ENCODE peak calls at places on chromosomes 13 and 19, in ten cellular contexts. One of them, this sample, is unnamed.

GRCh38 chr13:21320642-21321034 is 138.5 kb downstream of the ZDHHC20 start:
- DNase-seq in effector memory CD4-positive, alpha-beta T cell: no peak
- DNase-seq in thyroid gland: no peak
- DNase-seq in brain microvascular endothelial cell: no peak
- DNase-seq in uterus: no peak
- DNase-seq in substantia nigra: no peak
- DNase-seq in RWPE1: no peak
- DNase-seq in transverse colon: no peak
- DNase-seq in tibial nerve: no peak
- DNase-seq in GM23248: no peak
- DNase-seq in this sample: no peak

GRCh38 chr19:55370305-55370988 is at the start of gene IL11:
- DNase-seq in substantia nigra: no peak
- DNase-seq in RWPE1: peak; percentile 72
- DNase-seq in tibial nerve: no peak
- DNase-seq in transverse colon: no peak
- DNase-seq in GM23248: peak; percentile 92
- DNase-seq in uterus: no peak
- DNase-seq in effector memory CD4-positive, alpha-beta T cell: no peak
- DNase-seq in thyroid gland: no peak
- DNase-seq in brain microvascular endothelial cell: peak; percentile 32
- DNase-seq in this sample: no peak

GRCh38 chr13:51745236-51745635 is 58.7 kb downstream of the DHRS12 start:
- DNase-seq in uterus: no peak
- DNase-seq in tibial nerve: no peak
- DNase-seq in substantia nigra: no peak
- DNase-seq in RWPE1: no peak
- DNase-seq in effector memory CD4-positive, alpha-beta T cell: no peak
- DNase-seq in thyroid gland: no peak
- DNase-seq in brain microvascular endothelial cell: no peak
- DNase-seq in transverse colon: no peak
- DNase-seq in GM23248: no peak
- DNase-seq in this sample: no peak

GRCh38 chr19:50005428-50005827 is 19.7 kb downstream of the VRK3 start:
- DNase-seq in brain microvascular endothelial cell: no peak
- DNase-seq in tibial nerve: no peak
- DNase-seq in effector memory CD4-positive, alpha-beta T cell: no peak
- DNase-seq in RWPE1: no peak
- DNase-seq in thyroid gland: no peak
- DNase-seq in substantia nigra: no peak
- DNase-seq in transverse colon: no peak
- DNase-seq in GM23248: no peak
- DNase-seq in uterus: no peak
- DNase-seq in this sample: no peak

GRCh38 chr19:21022996-21023395 is 2.5 kb downstream of the ZNF430 start:
- DNase-seq in brain microvascular endothelial cell: peak; percentile 56
- DNase-seq in transverse colon: no peak
- DNase-seq in substantia nigra: no peak
- DNase-seq in tibial nerve: no peak
- DNase-seq in uterus: no peak
- DNase-seq in RWPE1: peak; percentile 28
- DNase-seq in GM23248: peak; percentile 82
- DNase-seq in effector memory CD4-positive, alpha-beta T cell: no peak
- DNase-seq in thyroid gland: peak; percentile 58
- DNase-seq in this sample: peak; percentile 85

GRCh38 chr19:48239582-48240141 is 16.1 kb downstream of the CARD8 start:
- DNase-seq in effector memory CD4-positive, alpha-beta T cell: no peak
- DNase-seq in tibial nerve: no peak
- DNase-seq in brain microvascular endothelial cell: peak; percentile 36
- DNase-seq in RWPE1: no peak
- DNase-seq in GM23248: peak; percentile 14
- DNase-seq in substantia nigra: no peak
- DNase-seq in uterus: no peak
- DNase-seq in transverse colon: no peak
- DNase-seq in thyroid gland: no peak
- DNase-seq in this sample: no peak

GRCh38 chr19:56356944-56357343 is 36.4 kb downstream of the ZNF582 start:
- DNase-seq in brain microvascular endothelial cell: no peak
- DNase-seq in transverse colon: no peak
- DNase-seq in GM23248: peak; percentile 47
- DNase-seq in substantia nigra: no peak
- DNase-seq in uterus: no peak
- DNase-seq in thyroid gland: no peak
- DNase-seq in effector memory CD4-positive, alpha-beta T cell: no peak
- DNase-seq in RWPE1: no peak
- DNase-seq in tibial nerve: no peak
- DNase-seq in this sample: peak; percentile 16

GRCh38 chr13:54424344-54424743 is 1395.7 kb downstream of the OLFM4 start:
- DNase-seq in uterus: no peak
- DNase-seq in substantia nigra: no peak
- DNase-seq in effector memory CD4-positive, alpha-beta T cell: no peak
- DNase-seq in thyroid gland: peak; percentile 7
- DNase-seq in GM23248: no peak
- DNase-seq in brain microvascular endothelial cell: no peak
- DNase-seq in transverse colon: no peak
- DNase-seq in RWPE1: no peak
- DNase-seq in tibial nerve: no peak
- DNase-seq in this sample: no peak

GRCh38 chr19:36115453-36116343 is at the start of gene TBCB:
- DNase-seq in RWPE1: peak; percentile 66
- DNase-seq in brain microvascular endothelial cell: peak; percentile 18
- DNase-seq in effector memory CD4-positive, alpha-beta T cell: peak; percentile 87
- DNase-seq in substantia nigra: no peak
- DNase-seq in transverse colon: peak; percentile 90
- DNase-seq in GM23248: peak; percentile 61
- DNase-seq in thyroid gland: peak; percentile 78
- DNase-seq in uterus: peak; percentile 84
- DNase-seq in tibial nerve: peak; percentile 73
- DNase-seq in this sample: no peak

GRCh38 chr19:34319785-34320184 is 45.2 kb upstream of the GPI start:
- DNase-seq in RWPE1: no peak
- DNase-seq in effector memory CD4-positive, alpha-beta T cell: no peak
- DNase-seq in thyroid gland: no peak
- DNase-seq in GM23248: no peak
- DNase-seq in uterus: peak; percentile 28
- DNase-seq in substantia nigra: peak; percentile 13
- DNase-seq in tibial nerve: no peak
- DNase-seq in transverse colon: no peak
- DNase-seq in brain microvascular endothelial cell: no peak
- DNase-seq in this sample: no peak

GRCh38 chr19:34319230-34319585 is 45.8 kb upstream of the GPI start:
- DNase-seq in brain microvascular endothelial cell: no peak
- DNase-seq in thyroid gland: no peak
- DNase-seq in uterus: no peak
- DNase-seq in tibial nerve: no peak
- DNase-seq in GM23248: no peak
- DNase-seq in RWPE1: peak; percentile 34
- DNase-seq in transverse colon: no peak
- DNase-seq in substantia nigra: no peak
- DNase-seq in effector memory CD4-positive, alpha-beta T cell: no peak
- DNase-seq in this sample: peak; percentile 27

GRCh38 chr19:34316247-34316646 is 48.7 kb upstream of the GPI start:
- DNase-seq in effector memory CD4-positive, alpha-beta T cell: no peak
- DNase-seq in thyroid gland: no peak
- DNase-seq in uterus: no peak
- DNase-seq in RWPE1: no peak
- DNase-seq in substantia nigra: no peak
- DNase-seq in GM23248: no peak
- DNase-seq in transverse colon: no peak
- DNase-seq in brain microvascular endothelial cell: no peak
- DNase-seq in tibial nerve: no peak
- DNase-seq in this sample: no peak

GRCh38 chr19:34316741-34317241 is 48.2 kb upstream of the GPI start:
- DNase-seq in substantia nigra: no peak
- DNase-seq in brain microvascular endothelial cell: peak; percentile 24
- DNase-seq in RWPE1: no peak
- DNase-seq in effector memory CD4-positive, alpha-beta T cell: no peak
- DNase-seq in thyroid gland: no peak
- DNase-seq in tibial nerve: no peak
- DNase-seq in uterus: no peak
- DNase-seq in GM23248: peak; percentile 56
- DNase-seq in transverse colon: peak; percentile 23
- DNase-seq in this sample: no peak

DNA sequence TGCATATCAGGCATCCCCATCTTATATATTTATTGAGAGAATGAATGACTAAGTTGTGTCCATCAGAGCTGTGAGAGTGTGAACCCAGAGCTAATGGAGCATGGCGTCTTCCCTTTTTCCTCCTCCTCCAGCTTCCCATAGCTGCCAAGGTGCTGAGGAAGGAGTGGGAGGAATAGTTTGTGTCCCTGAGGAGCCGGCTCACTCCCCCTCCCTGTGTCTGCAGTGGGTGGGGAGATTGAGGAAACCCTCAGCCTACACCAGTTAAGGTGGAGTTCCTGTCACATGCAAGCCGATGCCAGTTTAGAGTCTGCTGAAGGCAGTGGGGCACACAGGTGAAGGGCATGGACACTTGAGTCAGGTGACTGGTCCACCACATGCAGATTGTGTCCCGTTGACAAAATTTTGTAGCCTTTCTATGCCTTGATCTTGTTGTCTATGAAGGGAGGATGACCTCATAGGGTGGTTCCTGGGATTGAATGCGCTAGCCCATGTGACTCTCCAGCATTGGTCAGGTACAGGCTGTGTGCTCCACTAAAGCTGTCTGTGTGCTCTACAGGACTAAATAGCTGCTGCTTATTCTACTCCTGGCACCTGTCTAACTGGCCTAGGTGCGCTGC is 47.6 kb upstream of the GPI start:
- DNase-seq in uterus: no peak
- DNase-seq in effector memory CD4-positive, alpha-beta T cell: peak; percentile 17
- DNase-seq in thyroid gland: peak; percentile 46
- DNase-seq in substantia nigra: no peak
- DNase-seq in GM23248: peak; percentile 47
- DNase-seq in brain microvascular endothelial cell: no peak
- DNase-seq in RWPE1: no peak
- DNase-seq in tibial nerve: no peak
- DNase-seq in transverse colon: peak; percentile 28
- DNase-seq in this sample: no peak
- H3K27ac ChIP-seq in uterus: peak overlapping the region; percentile 68
- H3K27ac ChIP-seq in effector memory CD4-positive, alpha-beta T cell: no peak overlapping the region
- H3K27ac ChIP-seq in thyroid gland: peak overlapping the region; percentile 38
- H3K27ac ChIP-seq in substantia nigra: peak overlapping the region; percentile 19
- H3K27ac ChIP-seq in GM23248: peak overlapping the region; percentile 22
- H3K27ac ChIP-seq in brain microvascular endothelial cell: no peak overlapping the region
- H3K27ac ChIP-seq in RWPE1: no peak overlapping the region
- H3K27ac ChIP-seq in tibial nerve: no peak overlapping the region
- H3K27ac ChIP-seq in transverse colon: peak overlapping the region; percentile 42
- H3K27ac ChIP-seq in this sample: peak overlapping the region; percentile 51

GRCh38 chr19:19122902-19123301 is 15.4 kb downstream of the TMEM161A start:
- DNase-seq in effector memory CD4-positive, alpha-beta T cell: no peak
- DNase-seq in tibial nerve: no peak
- DNase-seq in brain microvascular endothelial cell: no peak
- DNase-seq in RWPE1: no peak
- DNase-seq in substantia nigra: no peak
- DNase-seq in thyroid gland: no peak
- DNase-seq in transverse colon: no peak
- DNase-seq in uterus: no peak
- DNase-seq in GM23248: no peak
- DNase-seq in this sample: no peak
- H3K27ac ChIP-seq in effector memory CD4-positive, alpha-beta T cell: no peak overlapping the region
- H3K27ac ChIP-seq in tibial nerve: no peak overlapping the region
- H3K27ac ChIP-seq in brain microvascular endothelial cell: no peak overlapping the region
- H3K27ac ChIP-seq in RWPE1: no peak overlapping the region
- H3K27ac ChIP-seq in substantia nigra: no peak overlapping the region
- H3K27ac ChIP-seq in thyroid gland: no peak overlapping the region
- H3K27ac ChIP-seq in transverse colon: no peak overlapping the region
- H3K27ac ChIP-seq in uterus: no peak overlapping the region
- H3K27ac ChIP-seq in GM23248: no peak overlapping the region
- H3K27ac ChIP-seq in this sample: no peak overlapping the region

GRCh38 chr19:8306235-8307054 is 1.7 kb downstream of the CD320 start:
- DNase-seq in uterus: peak; percentile 14
- DNase-seq in RWPE1: no peak
- DNase-seq in thyroid gland: no peak
- DNase-seq in transverse colon: peak; percentile 59
- DNase-seq in GM23248: no peak
- DNase-seq in brain microvascular endothelial cell: no peak
- DNase-seq in effector memory CD4-positive, alpha-beta T cell: no peak
- DNase-seq in tibial nerve: no peak
- DNase-seq in substantia nigra: no peak
- DNase-seq in this sample: no peak

GRCh38 chr19:8310342-8311055 is 2.3 kb upstream of the CD320 start:
- DNase-seq in thyroid gland: no peak
- DNase-seq in uterus: peak; percentile 4
- DNase-seq in substantia nigra: no peak
- DNase-seq in tibial nerve: no peak
- DNase-seq in transverse colon: peak; percentile 7
- DNase-seq in GM23248: no peak
- DNase-seq in RWPE1: no peak
- DNase-seq in brain microvascular endothelial cell: no peak
- DNase-seq in effector memory CD4-positive, alpha-beta T cell: no peak
- DNase-seq in this sample: no peak

GRCh38 chr19:8307965-8308866 is at the start of gene CD320:
- DNase-seq in brain microvascular endothelial cell: peak; percentile 83
- DNase-seq in GM23248: peak; percentile 95
- DNase-seq in RWPE1: peak; percentile 91
- DNase-seq in thyroid gland: peak; percentile 93
- DNase-seq in tibial nerve: peak; percentile 81
- DNase-seq in substantia nigra: peak; percentile 91
- DNase-seq in transverse colon: peak; percentile 92
- DNase-seq in effector memory CD4-positive, alpha-beta T cell: peak; percentile 75
- DNase-seq in uterus: peak; percentile 86
- DNase-seq in this sample: peak; percentile 55

GRCh38 chr19:8307400-8307964 is 676 bp downstream of the CD320 start:
- DNase-seq in thyroid gland: peak; percentile 31
- DNase-seq in RWPE1: no peak
- DNase-seq in substantia nigra: no peak
- DNase-seq in GM23248: peak; percentile 42
- DNase-seq in effector memory CD4-positive, alpha-beta T cell: no peak
- DNase-seq in transverse colon: peak; percentile 24
- DNase-seq in uterus: no peak
- DNase-seq in brain microvascular endothelial cell: no peak
- DNase-seq in tibial nerve: peak; percentile 7
- DNase-seq in this sample: no peak

DNA sequence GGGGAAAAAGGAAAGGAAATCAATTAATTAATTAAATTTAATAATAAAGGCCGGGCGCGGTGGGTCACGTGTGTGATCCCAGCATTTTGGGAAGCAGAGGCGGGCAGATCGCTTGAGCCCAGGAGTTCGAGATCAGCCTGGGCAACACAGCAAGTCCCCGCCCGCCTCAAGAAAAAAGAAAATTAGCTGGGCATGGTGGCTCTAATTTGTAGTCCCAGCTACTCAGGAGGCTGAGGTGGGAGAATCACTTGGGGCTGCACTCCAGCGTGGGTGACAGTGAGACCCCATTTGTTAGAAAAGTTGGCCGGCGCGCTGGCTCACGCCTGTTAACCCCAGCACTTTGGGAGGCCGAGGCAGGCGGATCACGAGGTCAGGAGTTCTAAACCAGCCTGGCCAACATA is 733 bp upstream of the CD320 start:
- DNase-seq in uterus: peak; percentile 14
- DNase-seq in brain microvascular endothelial cell: no peak
- DNase-seq in effector memory CD4-positive, alpha-beta T cell: no peak
- DNase-seq in RWPE1: no peak
- DNase-seq in substantia nigra: no peak
- DNase-seq in transverse colon: no peak
- DNase-seq in GM23248: no peak
- DNase-seq in thyroid gland: no peak
- DNase-seq in tibial nerve: peak; percentile 9
- DNase-seq in this sample: no peak
- H3K27ac ChIP-seq in uterus: peak overlapping the region; percentile 58
- H3K27ac ChIP-seq in brain microvascular endothelial cell: no peak overlapping the region
- H3K27ac ChIP-seq in effector memory CD4-positive, alpha-beta T cell: peak overlapping the region; percentile 79
- H3K27ac ChIP-seq in RWPE1: peak overlapping the region; percentile 75
- H3K27ac ChIP-seq in substantia nigra: no peak overlapping the region
- H3K27ac ChIP-seq in transverse colon: peak overlapping the region; percentile 83
- H3K27ac ChIP-seq in GM23248: peak overlapping the region; percentile 37
- H3K27ac ChIP-seq in thyroid gland: no peak overlapping the region
- H3K27ac ChIP-seq in tibial nerve: no peak overlapping the region
- H3K27ac ChIP-seq in this sample: peak overlapping the region; percentile 67

GRCh38 chr19:16890461-16891184 is 1.8 kb downstream of the F2RL3 start:
- DNase-seq in brain microvascular endothelial cell: no peak
- DNase-seq in uterus: no peak
- DNase-seq in effector memory CD4-positive, alpha-beta T cell: no peak
- DNase-seq in thyroid gland: no peak
- DNase-seq in RWPE1: no peak
- DNase-seq in tibial nerve: no peak
- DNase-seq in substantia nigra: no peak
- DNase-seq in transverse colon: no peak
- DNase-seq in GM23248: no peak
- DNase-seq in this sample: no peak
- H3K27ac ChIP-seq in brain microvascular endothelial cell: no peak overlapping the region
- H3K27ac ChIP-seq in uterus: no peak overlapping the region
- H3K27ac ChIP-seq in effector memory CD4-positive, alpha-beta T cell: no peak overlapping the region
- H3K27ac ChIP-seq in thyroid gland: no peak overlapping the region
- H3K27ac ChIP-seq in RWPE1: peak overlapping the region; percentile 2
- H3K27ac ChIP-seq in tibial nerve: no peak overlapping the region
- H3K27ac ChIP-seq in substantia nigra: no peak overlapping the region
- H3K27ac ChIP-seq in transverse colon: peak overlapping the region; percentile 45
- H3K27ac ChIP-seq in GM23248: no peak overlapping the region
- H3K27ac ChIP-seq in this sample: no peak overlapping the region

This sample was measured in epithelial cell of prostate.